ENCODE peak calls at places on chromosomes 16 and 17, in four cellular contexts. Q is epithelial cell of esophagus, K is HuH-7.5, A is NCI-H1417. H is an unnamed sample.

GRCh38 chr17:66959641-66960375 is 4.7 kb upstream of the CACNG4 start:
- DNase-seq in Q (no peak), K (no peak), A (no peak), H (no peak)

GRCh38 chr17:38958756-38959155 is 8.4 kb downstream of the FBXO47 start:
- DNase-seq in Q (no peak), K (no peak), A (no peak), H (no peak)

GRCh38 chr17:74473294-74473693 is 6.9 kb downstream of the CD300A start:
- DNase-seq in Q (no peak), K (no peak), A (no peak), H (no peak)

GRCh38 chr16:86093801-86094750 is 195.1 kb downstream of the IRF8 start:
- DNase-seq in Q (no peak), K (no peak), A (no peak), H (no peak)

GRCh38 chr16:56993204-56993603 is 3.8 kb downstream of the NLRC5 start:
- DNase-seq in Q (no peak), K (no peak), A (no peak), H (no peak)

GRCh38 chr17:68054296-68054900 is 18.9 kb downstream of the KPNA2 start:
- DNase-seq in Q (peak; percentile 53), K (no peak), A (no peak), H (no peak)

GRCh38 chr17:9587969-9588656 is 11.7 kb downstream of the CFAP52 start:
- DNase-seq in Q (no peak), K (no peak), A (no peak), H (no peak)

GRCh38 chr16:363110-364090 is 6.9 kb downstream of the MRPL28 start:
- DNase-seq in Q (no peak), K (no peak), A (peak; percentile 25), H (no peak)

GRCh38 chr17:34252138-34252889 is 2.8 kb upstream of the CCL2 start:
- DNase-seq in Q (peak; percentile 24), K (no peak), A (no peak), H (no peak)